ENCODE peak calls at places on chromosomes 6 and 20, in ten cellular contexts. One of them, this sample, is unnamed.

GRCh38 chr20:61896058-61896961 is 169.4 kb downstream of the TAF4 start:
- DNase-seq in ovary: peak; percentile 55
- DNase-seq in NCI-H460: peak; percentile 38
- DNase-seq in type B pancreatic cell: no peak
- DNase-seq in KBM-7: peak; percentile 41
- DNase-seq in left ventricle myocardium inferior: peak; percentile 22
- DNase-seq in GM12865: peak; percentile 30
- DNase-seq in progenitor cell of endocrine pancreas: peak; percentile 49
- DNase-seq in activated CD8-positive, alpha-beta memory T cell treated with anti-CD3 and anti-CD28 coated beads, Interleukin-2, amount 50 U/mL, for 48 hours: peak; percentile 65
- DNase-seq in stimulated activated CD4-positive, alpha-beta T cell treated with anti-CD3 and anti-CD28 coated beads, Interleukin-15, amount 100 ng/mL, for 1 hour: no peak
- DNase-seq in this sample: peak; percentile 27

GRCh38 chr20:9626357-9626756 is 112.0 kb downstream of the LAMP5 start:
- DNase-seq in left ventricle myocardium inferior: no peak
- DNase-seq in activated CD8-positive, alpha-beta memory T cell treated with anti-CD3 and anti-CD28 coated beads, Interleukin-2, amount 50 U/mL, for 48 hours: no peak
- DNase-seq in ovary: no peak
- DNase-seq in progenitor cell of endocrine pancreas: no peak
- DNase-seq in KBM-7: no peak
- DNase-seq in type B pancreatic cell: no peak
- DNase-seq in GM12865: peak; percentile 14
- DNase-seq in stimulated activated CD4-positive, alpha-beta T cell treated with anti-CD3 and anti-CD28 coated beads, Interleukin-15, amount 100 ng/mL, for 1 hour: no peak
- DNase-seq in NCI-H460: no peak
- DNase-seq in this sample: no peak

GRCh38 chr6:109373762-109374161 is 8.5 kb downstream of the CD164 start:
- DNase-seq in left ventricle myocardium inferior: no peak
- DNase-seq in progenitor cell of endocrine pancreas: no peak
- DNase-seq in KBM-7: no peak
- DNase-seq in NCI-H460: no peak
- DNase-seq in type B pancreatic cell: no peak
- DNase-seq in activated CD8-positive, alpha-beta memory T cell treated with anti-CD3 and anti-CD28 coated beads, Interleukin-2, amount 50 U/mL, for 48 hours: no peak
- DNase-seq in ovary: no peak
- DNase-seq in stimulated activated CD4-positive, alpha-beta T cell treated with anti-CD3 and anti-CD28 coated beads, Interleukin-15, amount 100 ng/mL, for 1 hour: no peak
- DNase-seq in GM12865: peak; percentile 89
- DNase-seq in this sample: no peak

GRCh38 chr20:4766631-4767030 is 44.9 kb downstream of the PRND start:
- DNase-seq in type B pancreatic cell: no peak
- DNase-seq in left ventricle myocardium inferior: no peak
- DNase-seq in progenitor cell of endocrine pancreas: no peak
- DNase-seq in KBM-7: peak; percentile 95
- DNase-seq in activated CD8-positive, alpha-beta memory T cell treated with anti-CD3 and anti-CD28 coated beads, Interleukin-2, amount 50 U/mL, for 48 hours: no peak
- DNase-seq in GM12865: no peak
- DNase-seq in ovary: no peak
- DNase-seq in NCI-H460: no peak
- DNase-seq in stimulated activated CD4-positive, alpha-beta T cell treated with anti-CD3 and anti-CD28 coated beads, Interleukin-15, amount 100 ng/mL, for 1 hour: no peak
- DNase-seq in this sample: no peak

GRCh38 chr6:107579413-107579812 is 89.5 kb downstream of the SOBP start:
- DNase-seq in left ventricle myocardium inferior: no peak
- DNase-seq in type B pancreatic cell: no peak
- DNase-seq in stimulated activated CD4-positive, alpha-beta T cell treated with anti-CD3 and anti-CD28 coated beads, Interleukin-15, amount 100 ng/mL, for 1 hour: no peak
- DNase-seq in NCI-H460: no peak
- DNase-seq in activated CD8-positive, alpha-beta memory T cell treated with anti-CD3 and anti-CD28 coated beads, Interleukin-2, amount 50 U/mL, for 48 hours: no peak
- DNase-seq in ovary: no peak
- DNase-seq in progenitor cell of endocrine pancreas: no peak
- DNase-seq in GM12865: no peak
- DNase-seq in KBM-7: no peak
- DNase-seq in this sample: no peak

GRCh38 chr6:7909323-7910276 is 988 bp downstream of the TXNDC5 start:
- DNase-seq in ovary: peak; percentile 46
- DNase-seq in activated CD8-positive, alpha-beta memory T cell treated with anti-CD3 and anti-CD28 coated beads, Interleukin-2, amount 50 U/mL, for 48 hours: peak; percentile 81
- DNase-seq in type B pancreatic cell: no peak
- DNase-seq in stimulated activated CD4-positive, alpha-beta T cell treated with anti-CD3 and anti-CD28 coated beads, Interleukin-15, amount 100 ng/mL, for 1 hour: peak; percentile 44
- DNase-seq in left ventricle myocardium inferior: peak; percentile 67
- DNase-seq in GM12865: peak; percentile 62
- DNase-seq in KBM-7: peak; percentile 55
- DNase-seq in progenitor cell of endocrine pancreas: peak; percentile 32
- DNase-seq in NCI-H460: no peak
- DNase-seq in this sample: peak; percentile 64

GRCh38 chr6:160041608-160042007 is 72.7 kb downstream of the IGF2R start:
- DNase-seq in ovary: peak; percentile 50
- DNase-seq in GM12865: no peak
- DNase-seq in KBM-7: peak; percentile 11
- DNase-seq in left ventricle myocardium inferior: peak; percentile 53
- DNase-seq in progenitor cell of endocrine pancreas: no peak
- DNase-seq in type B pancreatic cell: no peak
- DNase-seq in stimulated activated CD4-positive, alpha-beta T cell treated with anti-CD3 and anti-CD28 coated beads, Interleukin-15, amount 100 ng/mL, for 1 hour: no peak
- DNase-seq in activated CD8-positive, alpha-beta memory T cell treated with anti-CD3 and anti-CD28 coated beads, Interleukin-2, amount 50 U/mL, for 48 hours: no peak
- DNase-seq in NCI-H460: no peak
- DNase-seq in this sample: no peak

GRCh38 chr6:122799140-122799539 is 10.1 kb downstream of the SMPDL3A start:
- DNase-seq in NCI-H460: no peak
- DNase-seq in left ventricle myocardium inferior: no peak
- DNase-seq in stimulated activated CD4-positive, alpha-beta T cell treated with anti-CD3 and anti-CD28 coated beads, Interleukin-15, amount 100 ng/mL, for 1 hour: no peak
- DNase-seq in GM12865: no peak
- DNase-seq in KBM-7: no peak
- DNase-seq in type B pancreatic cell: no peak
- DNase-seq in activated CD8-positive, alpha-beta memory T cell treated with anti-CD3 and anti-CD28 coated beads, Interleukin-2, amount 50 U/mL, for 48 hours: no peak
- DNase-seq in ovary: no peak
- DNase-seq in progenitor cell of endocrine pancreas: no peak
- DNase-seq in this sample: no peak

GRCh38 chr20:16308754-16309153 is 264.5 kb downstream of the KIF16B start:
- DNase-seq in GM12865: no peak
- DNase-seq in progenitor cell of endocrine pancreas: no peak
- DNase-seq in type B pancreatic cell: no peak
- DNase-seq in activated CD8-positive, alpha-beta memory T cell treated with anti-CD3 and anti-CD28 coated beads, Interleukin-2, amount 50 U/mL, for 48 hours: no peak
- DNase-seq in KBM-7: no peak
- DNase-seq in stimulated activated CD4-positive, alpha-beta T cell treated with anti-CD3 and anti-CD28 coated beads, Interleukin-15, amount 100 ng/mL, for 1 hour: no peak
- DNase-seq in ovary: no peak
- DNase-seq in NCI-H460: no peak
- DNase-seq in left ventricle myocardium inferior: no peak
- DNase-seq in this sample: no peak

GRCh38 chr20:6780414-6780813 is 12.9 kb downstream of the BMP2 start:
- DNase-seq in type B pancreatic cell: no peak
- DNase-seq in NCI-H460: no peak
- DNase-seq in stimulated activated CD4-positive, alpha-beta T cell treated with anti-CD3 and anti-CD28 coated beads, Interleukin-15, amount 100 ng/mL, for 1 hour: no peak
- DNase-seq in progenitor cell of endocrine pancreas: no peak
- DNase-seq in ovary: no peak
- DNase-seq in KBM-7: no peak
- DNase-seq in activated CD8-positive, alpha-beta memory T cell treated with anti-CD3 and anti-CD28 coated beads, Interleukin-2, amount 50 U/mL, for 48 hours: no peak
- DNase-seq in GM12865: no peak
- DNase-seq in left ventricle myocardium inferior: no peak
- DNase-seq in this sample: no peak

GRCh38 chr20:12111431-12112088 is 193.9 kb downstream of the BTBD3 start:
- DNase-seq in progenitor cell of endocrine pancreas: no peak
- DNase-seq in NCI-H460: no peak
- DNase-seq in activated CD8-positive, alpha-beta memory T cell treated with anti-CD3 and anti-CD28 coated beads, Interleukin-2, amount 50 U/mL, for 48 hours: no peak
- DNase-seq in KBM-7: no peak
- DNase-seq in type B pancreatic cell: no peak
- DNase-seq in ovary: no peak
- DNase-seq in stimulated activated CD4-positive, alpha-beta T cell treated with anti-CD3 and anti-CD28 coated beads, Interleukin-15, amount 100 ng/mL, for 1 hour: no peak
- DNase-seq in left ventricle myocardium inferior: no peak
- DNase-seq in GM12865: no peak
- DNase-seq in this sample: no peak

GRCh38 chr6:39184906-39185580 is 44.2 kb downstream of the KCNK5 start:
- DNase-seq in type B pancreatic cell: no peak
- DNase-seq in left ventricle myocardium inferior: no peak
- DNase-seq in activated CD8-positive, alpha-beta memory T cell treated with anti-CD3 and anti-CD28 coated beads, Interleukin-2, amount 50 U/mL, for 48 hours: no peak
- DNase-seq in GM12865: no peak
- DNase-seq in stimulated activated CD4-positive, alpha-beta T cell treated with anti-CD3 and anti-CD28 coated beads, Interleukin-15, amount 100 ng/mL, for 1 hour: no peak
- DNase-seq in ovary: no peak
- DNase-seq in progenitor cell of endocrine pancreas: no peak
- DNase-seq in NCI-H460: no peak
- DNase-seq in KBM-7: no peak
- DNase-seq in this sample: no peak

GRCh38 chr20:23367770-23368169 is 5.8 kb downstream of the GZF1 start:
- DNase-seq in activated CD8-positive, alpha-beta memory T cell treated with anti-CD3 and anti-CD28 coated beads, Interleukin-2, amount 50 U/mL, for 48 hours: no peak
- DNase-seq in NCI-H460: no peak
- DNase-seq in stimulated activated CD4-positive, alpha-beta T cell treated with anti-CD3 and anti-CD28 coated beads, Interleukin-15, amount 100 ng/mL, for 1 hour: no peak
- DNase-seq in GM12865: no peak
- DNase-seq in ovary: no peak
- DNase-seq in KBM-7: no peak
- DNase-seq in progenitor cell of endocrine pancreas: no peak
- DNase-seq in left ventricle myocardium inferior: no peak
- DNase-seq in type B pancreatic cell: no peak
- DNase-seq in this sample: no peak

GRCh38 chr6:73134588-73134987 is 90.7 kb downstream of the KHDC1L start:
- DNase-seq in activated CD8-positive, alpha-beta memory T cell treated with anti-CD3 and anti-CD28 coated beads, Interleukin-2, amount 50 U/mL, for 48 hours: peak; percentile 67
- DNase-seq in progenitor cell of endocrine pancreas: peak; percentile 17
- DNase-seq in type B pancreatic cell: no peak
- DNase-seq in KBM-7: no peak
- DNase-seq in left ventricle myocardium inferior: no peak
- DNase-seq in ovary: no peak
- DNase-seq in NCI-H460: peak; percentile 8
- DNase-seq in GM12865: peak; percentile 59
- DNase-seq in stimulated activated CD4-positive, alpha-beta T cell treated with anti-CD3 and anti-CD28 coated beads, Interleukin-15, amount 100 ng/mL, for 1 hour: no peak
- DNase-seq in this sample: no peak

GRCh38 chr20:32447136-32448027 is 89.3 kb downstream of the ASXL1 start:
- DNase-seq in NCI-H460: no peak
- DNase-seq in GM12865: no peak
- DNase-seq in type B pancreatic cell: no peak
- DNase-seq in progenitor cell of endocrine pancreas: no peak
- DNase-seq in ovary: no peak
- DNase-seq in KBM-7: no peak
- DNase-seq in activated CD8-positive, alpha-beta memory T cell treated with anti-CD3 and anti-CD28 coated beads, Interleukin-2, amount 50 U/mL, for 48 hours: no peak
- DNase-seq in left ventricle myocardium inferior: no peak
- DNase-seq in stimulated activated CD4-positive, alpha-beta T cell treated with anti-CD3 and anti-CD28 coated beads, Interleukin-15, amount 100 ng/mL, for 1 hour: no peak
- DNase-seq in this sample: no peak

GRCh38 chr6:73985891-73986290 is 289.9 kb downstream of the CD109 start:
- DNase-seq in ovary: no peak
- DNase-seq in left ventricle myocardium inferior: no peak
- DNase-seq in progenitor cell of endocrine pancreas: no peak
- DNase-seq in type B pancreatic cell: no peak
- DNase-seq in KBM-7: no peak
- DNase-seq in NCI-H460: no peak
- DNase-seq in stimulated activated CD4-positive, alpha-beta T cell treated with anti-CD3 and anti-CD28 coated beads, Interleukin-15, amount 100 ng/mL, for 1 hour: no peak
- DNase-seq in GM12865: peak; percentile 1
- DNase-seq in activated CD8-positive, alpha-beta memory T cell treated with anti-CD3 and anti-CD28 coated beads, Interleukin-2, amount 50 U/mL, for 48 hours: no peak
- DNase-seq in this sample: no peak

GRCh38 chr20:51359401-51359800 is 183.1 kb downstream of the NFATC2 start:
- DNase-seq in stimulated activated CD4-positive, alpha-beta T cell treated with anti-CD3 and anti-CD28 coated beads, Interleukin-15, amount 100 ng/mL, for 1 hour: no peak
- DNase-seq in type B pancreatic cell: no peak
- DNase-seq in left ventricle myocardium inferior: no peak
- DNase-seq in progenitor cell of endocrine pancreas: no peak
- DNase-seq in KBM-7: no peak
- DNase-seq in ovary: no peak
- DNase-seq in activated CD8-positive, alpha-beta memory T cell treated with anti-CD3 and anti-CD28 coated beads, Interleukin-2, amount 50 U/mL, for 48 hours: no peak
- DNase-seq in NCI-H460: no peak
- DNase-seq in GM12865: no peak
- DNase-seq in this sample: no peak

GRCh38 chr20:62938105-62938888 is at the start of gene GID8:
- DNase-seq in NCI-H460: no peak
- DNase-seq in ovary: peak; percentile 54
- DNase-seq in activated CD8-positive, alpha-beta memory T cell treated with anti-CD3 and anti-CD28 coated beads, Interleukin-2, amount 50 U/mL, for 48 hours: peak; percentile 80
- DNase-seq in progenitor cell of endocrine pancreas: peak; percentile 43
- DNase-seq in type B pancreatic cell: no peak
- DNase-seq in GM12865: peak; percentile 65
- DNase-seq in KBM-7: peak; percentile 48
- DNase-seq in left ventricle myocardium inferior: peak; percentile 56
- DNase-seq in stimulated activated CD4-positive, alpha-beta T cell treated with anti-CD3 and anti-CD28 coated beads, Interleukin-15, amount 100 ng/mL, for 1 hour: no peak
- DNase-seq in this sample: no peak